ENCODE peak calls at places on chromosomes 16 and 17, in seven cellular contexts. Y is progenitor cell of endocrine pancreas; O is activated CD4-positive, alpha-beta T cell treated with anti-CD3 and anti-CD28 coated beads, Interleukin-2, amount 10 ng/mL, durations not matched to agents 7 days and 5 days; S is kidney tubule cell; Q is endodermal cell; K is AG10803; L is PC-9. X is an unnamed sample.

GRCh38 chr16:477758-478157 is 49.8 kb upstream of the CAPN15 start:
- DNase-seq in O (no peak), Y (no peak), Q (no peak), K (no peak), L (no peak), S (peak), X (no peak)

GRCh38 chr17:80860703-80861359 is 130.8 kb upstream of the CHMP6 start:
- DNase-seq in K (no peak), Y (no peak), Q (peak), O (no peak), L (no peak), S (no peak), X (no peak)

GRCh38 chr16:89031715-89032659 is 55.0 kb upstream of the CBFA2T3 start:
- DNase-seq in S (no peak), O (peak), L (no peak), Q (no peak), Y (no peak), K (no peak), X (no peak)

GRCh38 chr17:5785867-5786509 is 201.7 kb upstream of the NLRP1 start:
- DNase-seq in L (no peak), Y (no peak), S (peak), Q (no peak), K (peak), O (no peak), X (peak)

GRCh38 chr17:6303664-6304063 is 131.3 kb downstream of the AIPL1 start:
- DNase-seq in K (peak), Q (peak), Y (peak), S (peak), L (no peak), O (peak), X (peak)

GRCh38 chr17:40511667-40512221 is 10.3 kb upstream of the TNS4 start:
- DNase-seq in S (no peak), K (no peak), O (no peak), Y (no peak), Q (peak), L (no peak), X (no peak)

GRCh38 chr16:58409316-58409973 is 17.2 kb downstream of the GINS3 start:
- DNase-seq in K (peak), Q (no peak), L (peak), Y (no peak), S (peak), O (no peak), X (peak)

GRCh38 chr16:50900391-50900942 is 158.6 kb downstream of the CYLD start:
- DNase-seq in L (no peak), S (no peak), Q (no peak), K (no peak), O (no peak), Y (no peak), X (no peak)

GRCh38 chr17:14833201-14833773 is 431.8 kb downstream of the PMP22 start:
- DNase-seq in O (no peak), L (no peak), K (peak), Q (no peak), Y (no peak), S (no peak), X (peak)

GRCh38 chr16:14502932-14503741 is 126.9 kb downstream of the PARN start:
- DNase-seq in O (no peak), K (peak), Q (no peak), Y (no peak), L (peak), S (peak), X (peak)

GRCh38 chr16:680967-681745 is 946 bp downstream of the STUB1 start:
- DNase-seq in L (no peak), Y (no peak), K (peak), S (peak), O (no peak), Q (peak), X (peak)

GRCh38 chr16:57186630-57187507 is 740 bp downstream of the RSPRY1 start:
- DNase-seq in O (peak), L (no peak), S (peak), K (peak), Q (peak), Y (no peak), X (peak)

GRCh38 chr17:80970044-80970761 is 21.4 kb upstream of the CHMP6 start:
- DNase-seq in S (peak), Q (peak), K (peak), O (peak), L (no peak), Y (no peak), X (no peak)

GRCh38 chr17:77527836-77528505 is 387.2 kb downstream of the SEC14L1 start:
- DNase-seq in O (no peak), S (no peak), Y (no peak), L (no peak), Q (peak), K (no peak), X (no peak)

GRCh38 chr17:62750502-62751349 is 57.4 kb downstream of the MARCHF10 start:
- DNase-seq in K (no peak), Y (no peak), O (no peak), Q (peak), S (peak), L (no peak), X (no peak)

GRCh38 chr17:32111141-32111771 is 31.0 kb upstream of the RHOT1 start:
- DNase-seq in L (no peak), Q (peak), Y (no peak), O (peak), K (no peak), S (peak), X (peak)

GRCh38 chr16:48576927-48577326 is 33.1 kb downstream of the N4BP1 start:
- DNase-seq in S (peak), O (no peak), Y (no peak), K (no peak), L (no peak), Q (no peak), X (peak)

GRCh38 chr16:76280421-76280820 is 3.2 kb downstream of the CNTNAP4 start:
- DNase-seq in L (no peak), O (no peak), Y (no peak), S (no peak), Q (no peak), K (no peak), X (no peak)

GRCh38 chr16:48153689-48154265 is 2.0 kb downstream of the ABCC12 start:
- DNase-seq in L (no peak), S (no peak), O (no peak), Y (no peak), K (no peak), Q (no peak), X (no peak)

GRCh38 chr16:83328936-83329335 is 478.8 kb upstream of the HSBP1 start:
- DNase-seq in Y (no peak), Q (no peak), L (no peak), K (peak), O (no peak), S (no peak), X (peak)

GRCh38 chr17:47423406-47424295 is 99.9 kb downstream of the EFCAB13 start:
- DNase-seq in O (no peak), K (no peak), S (peak), Q (peak), L (no peak), Y (peak), X (peak)

GRCh38 chr17:45147102-45147580 is 1.1 kb upstream of the HEXIM1 start:
- DNase-seq in K (peak), S (peak), O (peak), Q (no peak), Y (no peak), L (no peak), X (no peak)

GRCh38 chr17:69870091-69870530 is 204.9 kb upstream of the KCNJ16 start:
- DNase-seq in S (peak), K (peak), O (no peak), L (peak), Y (no peak), Q (peak), X (peak)

GRCh38 chr17:62675260-62675659 is 47.8 kb downstream of the MRC2 start:
- DNase-seq in S (no peak), Y (no peak), K (peak), O (no peak), Q (no peak), L (no peak), X (no peak)

GRCh38 chr16:48194828-48195566 is 39.2 kb upstream of the ABCC12 start:
- DNase-seq in O (no peak), L (peak), Y (no peak), Q (no peak), K (no peak), S (peak), X (peak)

GRCh38 chr17:43545383-43545632 is 832 bp downstream of the ETV4 start:
- DNase-seq in O (peak), Q (no peak), L (no peak), S (no peak), Y (peak), K (no peak), X (peak)

GRCh38 chr16:52921104-52921503 is 131.6 kb downstream of the CHD9NB start:
- DNase-seq in Q (no peak), Y (no peak), K (no peak), S (no peak), O (no peak), L (no peak), X (no peak)

GRCh38 chr17:40526668-40527067 is 25.2 kb upstream of the TNS4 start:
- DNase-seq in O (no peak), L (peak), K (peak), S (no peak), Y (no peak), Q (peak), X (no peak)

GRCh38 chr16:85613609-85614337 is 651 bp downstream of the GSE1 start:
- DNase-seq in S (peak), Q (peak), L (peak), K (no peak), O (peak), Y (no peak), X (peak)

GRCh38 chr17:8696456-8696855 is 48.2 kb downstream of the CCDC42 start:
- DNase-seq in S (no peak), L (no peak), Y (no peak), Q (peak), O (no peak), K (no peak), X (peak)

GRCh38 chr17:29112780-29113295 is 67.4 kb downstream of the MYO18A start:
- DNase-seq in S (peak), L (no peak), O (no peak), Q (no peak), K (peak), Y (no peak), X (no peak)

GRCh38 chr16:23148166-23148512 is 1.1 kb downstream of the USP31 start:
- DNase-seq in Q (no peak), L (no peak), O (no peak), K (no peak), S (no peak), Y (no peak), X (no peak)

GRCh38 chr16:48435906-48436305 is 50.7 kb upstream of the SIAH1 start:
- DNase-seq in K (no peak), S (no peak), Y (no peak), O (no peak), Q (peak), L (no peak), X (no peak)

GRCh38 chr16:27742333-27742732 is 192.4 kb downstream of the KATNIP start:
- DNase-seq in L (no peak), Y (no peak), Q (no peak), S (no peak), K (no peak), O (no peak), X (no peak)

X was measured in iris pigment epithelial cell.